ENCODE peak calls at places on chromosomes 11 and 22, in nine cellular contexts. O is nephron progenitor cell, X is thyroid gland, B is uterus, V is PC-3, F is fibroblast of mammary gland, M is B cell, T is GM06990, J is RWPE1. U is an unnamed sample.

GRCh38 chr11:111206472-111206871 is 39.1 kb upstream of the POU2AF2 start:
- DNase-seq in B (no peak), M (no peak), J (peak), T (no peak), V (peak), F (peak), X (no peak), O (no peak), U (no peak)

GRCh38 chr22:22891139-22891621 is 3.6 kb downstream of the IGLL5 start:
- DNase-seq in F (no peak), O (no peak), M (no peak), T (no peak), J (no peak), B (no peak), V (no peak), X (no peak), U (no peak)

GRCh38 chr22:46673205-46673604 is 53.0 kb downstream of the GRAMD4 start:
- DNase-seq in B (no peak), X (no peak), V (no peak), F (peak), M (no peak), O (no peak), J (no peak), T (no peak), U (peak)

GRCh38 chr11:107508201-107508857 is 50.7 kb upstream of the CWF19L2 start:
- DNase-seq in X (no peak), F (no peak), B (no peak), M (no peak), J (no peak), V (no peak), T (no peak), O (no peak), U (no peak)

GRCh38 chr11:107857550-107858216 is 904 bp downstream of the SLC35F2 start:
- DNase-seq in B (no peak), O (no peak), J (no peak), X (no peak), M (no peak), T (no peak), V (no peak), F (peak), U (no peak)

GRCh38 chr11:124798991-124799383 is 1.2 kb downstream of the MSANTD2 start:
- DNase-seq in V (peak), O (peak), J (peak), F (peak), M (no peak), X (peak), T (no peak), B (no peak), U (peak)

GRCh38 chr11:100687032-100687629 is at the start of gene ARHGAP42:
- DNase-seq in B (peak), O (peak), M (peak), J (peak), F (peak), X (peak), V (peak), T (peak), U (peak)

GRCh38 chr11:59173964-59174663 is 2.2 kb downstream of the DTX4 start:
- DNase-seq in V (peak), B (peak), M (no peak), T (no peak), F (no peak), O (peak), J (peak), X (peak), U (no peak)

GRCh38 chr11:122900803-122901202 is 18.2 kb downstream of the JHY start:
- DNase-seq in B (no peak), J (no peak), F (peak), T (no peak), O (no peak), M (no peak), V (no peak), X (no peak), U (no peak)

GRCh38 chr11:35784699-35785098 is 122.1 kb downstream of the TRIM44 start:
- DNase-seq in T (peak), F (no peak), X (no peak), B (no peak), M (no peak), J (no peak), O (no peak), V (no peak), U (no peak)

GRCh38 chr11:60924906-60925684 is 835 bp downstream of the TMEM132A start:
- DNase-seq in M (no peak), X (no peak), O (peak), F (no peak), V (no peak), J (no peak), T (no peak), B (no peak), U (no peak)

GRCh38 chr22:33535937-33536875 is 384.1 kb downstream of the LARGE1 start:
- DNase-seq in J (no peak), F (no peak), V (no peak), T (no peak), X (no peak), O (no peak), M (no peak), B (no peak), U (no peak)

GRCh38 chr22:33544707-33545106 is 375.6 kb downstream of the LARGE1 start:
- DNase-seq in F (peak), O (no peak), X (no peak), V (no peak), M (no peak), T (no peak), J (no peak), B (no peak), U (no peak)

GRCh38 chr11:65417221-65417701 is 5.3 kb upstream of the NEAT1 start:
- DNase-seq in O (no peak), F (no peak), M (peak), B (peak), V (no peak), X (peak), T (peak), J (no peak), U (peak)

GRCh38 chr11:3835100-3835485 is 5.7 kb downstream of the RHOG start:
- DNase-seq in J (no peak), M (no peak), O (no peak), V (no peak), X (no peak), F (peak), T (no peak), B (no peak), U (no peak)

GRCh38 chr11:66068923-66069714 is 953 bp upstream of the PACS1 start:
- DNase-seq in O (no peak), M (peak), V (peak), J (no peak), X (peak), B (no peak), F (peak), T (peak), U (peak)

GRCh38 chr11:47394322-47395224 is 13.8 kb upstream of the SLC39A13 start:
- DNase-seq in V (no peak), J (no peak), F (no peak), T (peak), X (no peak), M (peak), B (no peak), O (no peak), U (peak)

GRCh38 chr11:64606796-64607380 is 15.9 kb downstream of the SLC22A12 start:
- DNase-seq in V (no peak), O (no peak), X (no peak), J (no peak), B (no peak), M (no peak), T (no peak), F (no peak), U (no peak)

GRCh38 chr22:40509401-40510134 is 127.0 kb downstream of the MRTFA start:
- DNase-seq in F (peak), J (peak), B (peak), M (no peak), O (no peak), X (peak), V (no peak), T (no peak), U (no peak)

GRCh38 chr22:35873426-35873825 is 155.2 kb downstream of the RBFOX2 start:
- DNase-seq in M (no peak), V (no peak), B (no peak), O (no peak), X (no peak), T (peak), F (no peak), J (no peak), U (no peak)

GRCh38 chr11:7307836-7308235 is 56.1 kb downstream of the SYT9 start:
- DNase-seq in J (no peak), O (no peak), T (no peak), B (no peak), F (no peak), V (no peak), X (no peak), M (no peak), U (no peak)

GRCh38 chr11:77212314-77213007 is 84.4 kb downstream of the MYO7A start:
- DNase-seq in F (no peak), T (no peak), O (no peak), J (no peak), M (peak), B (no peak), V (no peak), X (no peak), U (no peak)

DNA sequence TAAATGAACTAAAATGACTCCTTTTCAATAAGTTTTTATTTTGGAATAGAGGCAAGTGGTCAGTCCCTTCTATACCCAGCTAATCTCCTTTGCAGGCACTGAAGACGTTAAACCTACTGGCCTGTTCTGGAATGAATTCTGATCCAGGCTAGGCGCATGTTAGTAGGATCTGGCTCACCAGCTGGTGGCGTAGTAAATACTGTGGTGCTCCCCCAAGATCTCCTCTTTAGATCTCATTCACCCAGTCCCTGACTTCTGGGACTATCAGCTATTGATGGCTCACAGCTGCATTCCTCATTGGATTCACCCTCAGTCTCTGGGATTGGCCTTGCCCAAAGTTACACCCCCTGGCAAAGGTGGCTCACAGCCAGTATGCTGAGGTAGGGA is 173.6 kb upstream of the DDI1 start:
- DNase-seq in X (no peak), O (no peak), J (no peak), T (no peak), M (no peak), F (no peak), V (no peak), B (no peak), U (no peak)
- TF ChIP-seq CTCF in X (no peak), O (no peak), J (no peak), T (no peak), M (no peak), F (no peak), V (peak), B (no peak), U (no peak)

DNA sequence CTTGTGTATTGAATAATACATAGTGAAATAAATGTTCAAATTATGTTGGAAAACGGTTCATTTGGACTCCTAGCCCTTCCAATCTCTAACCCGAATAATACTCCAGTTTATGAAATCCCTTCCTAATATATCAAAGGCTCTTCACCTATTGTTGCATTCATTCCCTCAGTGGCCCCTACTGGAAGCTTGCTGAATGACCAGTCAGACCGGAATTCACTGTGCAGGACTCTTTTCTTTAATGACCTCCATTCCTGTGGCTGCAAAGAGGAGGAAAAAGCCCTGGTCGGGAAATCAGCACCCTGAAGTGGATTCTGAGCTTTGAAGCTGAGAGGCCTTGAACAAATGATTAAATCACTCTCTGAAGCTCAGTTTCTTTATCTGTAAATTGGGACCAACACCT is 19.1 kb upstream of the RCN1 start:
- DNase-seq in X (no peak), O (no peak), M (no peak), F (peak), V (peak), B (no peak), T (no peak), J (peak), U (no peak)
- TF ChIP-seq CTCF in X (no peak), O (peak), M (no peak), F (peak), V (peak), B (no peak), T (peak), J (no peak), U (no peak)

GRCh38 chr11:57457643-57458023 is 2.7 kb upstream of the RTN4RL2 start:
- DNase-seq in F (no peak), B (no peak), T (no peak), J (no peak), O (no peak), X (no peak), V (no peak), M (no peak), U (no peak)
- TF ChIP-seq CTCF in F (no peak), B (no peak), T (no peak), J (peak), O (peak), X (no peak), V (no peak), M (peak), U (peak)

GRCh38 chr22:48944433-48944755 is 883.3 kb downstream of the BRD1 start:
- DNase-seq in J (no peak), F (no peak), M (no peak), B (no peak), O (no peak), X (no peak), T (no peak), V (no peak), U (no peak)

GRCh38 chr22:48941903-48942625 is 885.6 kb downstream of the BRD1 start:
- DNase-seq in X (no peak), J (no peak), F (no peak), M (no peak), V (no peak), B (no peak), T (no peak), O (no peak), U (no peak)

GRCh38 chr22:48944756-48945620 is 882.7 kb downstream of the BRD1 start:
- DNase-seq in J (no peak), V (no peak), O (no peak), X (no peak), F (no peak), T (no peak), B (no peak), M (no peak), U (no peak)

GRCh38 chr22:48942698-48943566 is 884.7 kb downstream of the BRD1 start:
- DNase-seq in J (no peak), X (no peak), V (no peak), T (no peak), B (no peak), O (no peak), F (no peak), M (no peak), U (no peak)

DNA sequence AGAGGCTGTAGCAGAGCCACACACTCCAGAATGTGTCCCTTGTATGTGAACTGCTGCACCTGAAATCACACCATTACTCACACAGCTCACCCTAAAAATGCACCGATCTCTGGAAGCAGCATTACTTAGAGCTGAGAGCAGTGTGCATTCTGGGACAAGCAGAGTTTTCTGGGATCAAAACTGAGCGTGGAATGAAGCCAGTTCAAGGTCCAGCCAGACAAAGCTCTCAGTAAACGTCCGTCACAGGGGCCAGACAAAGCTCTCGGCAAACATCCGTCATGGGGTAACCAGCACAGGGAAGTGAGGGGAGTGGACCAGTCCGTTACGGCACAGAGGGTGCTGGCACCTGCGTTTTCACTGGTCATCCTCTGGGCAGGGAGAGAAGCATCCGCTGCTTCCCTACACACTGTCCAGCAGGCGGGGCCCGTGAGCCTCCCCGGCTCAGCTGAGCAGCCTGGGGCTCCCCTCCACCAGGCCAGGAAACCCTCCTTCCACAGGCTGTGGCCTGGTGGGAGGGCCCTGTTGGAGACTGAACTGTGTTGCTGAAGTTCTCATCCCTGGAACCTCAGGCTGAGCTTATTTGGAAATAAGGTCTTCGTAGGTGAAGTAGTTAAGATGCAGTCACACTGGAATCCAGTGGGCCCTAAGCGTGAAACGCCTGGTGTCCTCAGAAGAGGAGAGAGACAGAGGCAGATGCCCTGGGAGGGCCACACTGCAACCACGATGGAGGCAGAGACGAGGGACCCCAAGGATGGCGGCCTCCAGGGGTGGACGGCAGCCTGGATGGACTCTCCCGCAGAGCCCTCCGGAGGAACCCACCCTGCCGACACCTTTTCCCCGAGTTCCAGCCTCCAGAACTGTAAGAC is 883.9 kb downstream of the BRD1 start:
- DNase-seq in T (no peak), F (no peak), X (no peak), M (no peak), J (no peak), V (peak), O (peak), B (no peak), U (peak)
- TF ChIP-seq CTCF in T (no peak), F (no peak), X (no peak), M (no peak), J (no peak), V (peak), O (peak), B (no peak), U (peak)

GRCh38 chr11:116689413-116690127 is 83.2 kb downstream of the BUD13 start:
- DNase-seq in T (no peak), X (no peak), J (no peak), B (peak), V (no peak), O (no peak), F (no peak), M (no peak), U (no peak)

GRCh38 chr11:116683982-116684381 is 88.8 kb downstream of the BUD13 start:
- DNase-seq in X (no peak), B (no peak), O (no peak), T (no peak), V (no peak), M (no peak), J (no peak), F (no peak), U (no peak)

GRCh38 chr11:116687458-116688201 is 85.2 kb downstream of the BUD13 start:
- DNase-seq in F (no peak), T (no peak), V (peak), B (no peak), J (no peak), O (no peak), M (no peak), X (no peak), U (no peak)

GRCh38 chr11:116688202-116688540 is 84.6 kb downstream of the BUD13 start:
- DNase-seq in J (no peak), M (no peak), X (no peak), F (no peak), T (no peak), V (no peak), B (no peak), O (no peak), U (no peak)

GRCh38 chr11:116686891-116687290 is 85.9 kb downstream of the BUD13 start:
- DNase-seq in X (no peak), V (no peak), J (no peak), B (no peak), O (no peak), T (no peak), M (no peak), F (no peak), U (no peak)
- TF ChIP-seq CTCF in X (no peak), V (no peak), J (no peak), B (no peak), O (no peak), T (no peak), M (no peak), F (no peak), U (no peak)